ENCODE peak calls at places on chromosomes 3 and 15, in ten cellular contexts. L is GM23248, N is HCT116, T is trophoblast cell, W is fibroblast of lung, C is mesenchymal stem cell, P is endothelial cell of umbilical vein, I is H1, O is K562, Q is IMR-90. K is an unnamed sample. For H3K4me1, the result is how much of the 10 kb centered on the place peaks cover.

GRCh38 chr15:101427606-101428487 is 61.7 kb downstream of the PCSK6 start:
- DNase-seq in C (no peak), O (no peak), Q (no peak), T (no peak), L (no peak), P (no peak), W (no peak), I (peak), N (no peak), K (no peak)

GRCh38 chr3:153624310-153625030 is 462.4 kb downstream of the RAP2B start:
- DNase-seq in P (peak), T (no peak), Q (no peak), N (no peak), W (no peak), I (no peak), L (no peak), O (no peak), C (no peak), K (no peak)

GRCh38 chr3:94082412-94082937 is 19.6 kb downstream of the NSUN3 start:
- DNase-seq in I (no peak), O (no peak), T (no peak), P (no peak), C (no peak), Q (no peak), W (peak), N (no peak), L (no peak), K (peak)

GRCh38 chr15:40308844-40309189 is 1.1 kb upstream of the PLCB2 start:
- DNase-seq in T (no peak), Q (no peak), P (no peak), N (no peak), W (no peak), O (peak), L (no peak), I (no peak), C (no peak), K (no peak)

GRCh38 chr3:72306800-72307341 is 521.9 kb upstream of the PROK2 start:
- DNase-seq in C (peak), I (no peak), O (no peak), L (no peak), W (peak), P (peak), T (no peak), N (no peak), Q (peak), K (no peak)

GRCh38 chr3:171190668-171191067 is 164.1 kb upstream of the SLC2A2 start:
- DNase-seq in O (no peak), Q (peak), C (no peak), W (peak), I (no peak), P (peak), N (no peak), T (no peak), L (peak), K (peak)

GRCh38 chr15:87604857-87605446 is 651.6 kb downstream of the NTRK3 start:
- DNase-seq in N (no peak), P (no peak), W (no peak), I (no peak), C (no peak), T (no peak), L (peak), O (peak), Q (no peak), K (no peak)

GRCh38 chr3:61371123-61371522 is 119.9 kb upstream of the FHIT start:
- DNase-seq in T (no peak), L (no peak), I (peak), P (peak), C (peak), Q (no peak), O (peak), W (peak), N (peak), K (no peak)

GRCh38 chr15:64775551-64776401 is at the start of gene RBPMS2:
- DNase-seq in P (no peak), N (no peak), O (peak), C (peak), Q (peak), T (no peak), I (peak), W (peak), L (peak), K (no peak)

GRCh38 chr3:179898024-179898423 is 138.7 kb downstream of the PEX5L start:
- DNase-seq in C (peak), T (peak), N (peak), W (peak), Q (peak), I (no peak), O (peak), L (peak), P (peak), K (peak)

GRCh38 chr15:85750319-85750806 is 44.4 kb downstream of the KLHL25 start:
- DNase-seq in P (no peak), W (peak), O (no peak), L (peak), T (no peak), I (no peak), Q (peak), N (no peak), C (no peak), K (peak)

GRCh38 chr15:29873264-29873663 is 51.0 kb upstream of the TJP1 start:
- DNase-seq in C (no peak), P (no peak), W (no peak), N (no peak), T (no peak), O (no peak), L (peak), Q (peak), I (no peak), K (no peak)

GRCh38 chr3:37862712-37863551 is 1.3 kb downstream of the CTDSPL start:
- DNase-seq in Q (peak), T (no peak), W (peak), C (peak), O (no peak), P (peak), L (peak), N (no peak), I (peak), K (peak)

GRCh38 chr3:190224466-190225185 is 97.6 kb downstream of the CLDN1 start:
- DNase-seq in I (no peak), T (no peak), L (no peak), W (peak), C (no peak), N (no peak), P (no peak), O (no peak), Q (no peak), K (peak)

GRCh38 chr3:66991478-66991877 is 6.6 kb upstream of the KBTBD8 start:
- DNase-seq in Q (peak), T (peak), O (peak), L (peak), W (peak), C (peak), P (peak), I (no peak), N (no peak), K (peak)

GRCh38 chr3:152438181-152438580 is 169.5 kb downstream of the MBNL1 start:
- DNase-seq in C (no peak), O (no peak), P (no peak), N (no peak), T (no peak), W (no peak), Q (no peak), L (no peak), I (no peak), K (no peak)

GRCh38 chr3:152434142-152434541 is 165.4 kb downstream of the MBNL1 start:
- DNase-seq in C (no peak), Q (no peak), I (no peak), O (no peak), L (no peak), P (no peak), T (no peak), W (no peak), N (no peak), K (no peak)

GRCh38 chr3:152438706-152439105 is 170.0 kb downstream of the MBNL1 start:
- DNase-seq in O (no peak), Q (no peak), P (no peak), T (no peak), C (no peak), N (no peak), L (no peak), I (no peak), W (no peak), K (no peak)

DNA sequence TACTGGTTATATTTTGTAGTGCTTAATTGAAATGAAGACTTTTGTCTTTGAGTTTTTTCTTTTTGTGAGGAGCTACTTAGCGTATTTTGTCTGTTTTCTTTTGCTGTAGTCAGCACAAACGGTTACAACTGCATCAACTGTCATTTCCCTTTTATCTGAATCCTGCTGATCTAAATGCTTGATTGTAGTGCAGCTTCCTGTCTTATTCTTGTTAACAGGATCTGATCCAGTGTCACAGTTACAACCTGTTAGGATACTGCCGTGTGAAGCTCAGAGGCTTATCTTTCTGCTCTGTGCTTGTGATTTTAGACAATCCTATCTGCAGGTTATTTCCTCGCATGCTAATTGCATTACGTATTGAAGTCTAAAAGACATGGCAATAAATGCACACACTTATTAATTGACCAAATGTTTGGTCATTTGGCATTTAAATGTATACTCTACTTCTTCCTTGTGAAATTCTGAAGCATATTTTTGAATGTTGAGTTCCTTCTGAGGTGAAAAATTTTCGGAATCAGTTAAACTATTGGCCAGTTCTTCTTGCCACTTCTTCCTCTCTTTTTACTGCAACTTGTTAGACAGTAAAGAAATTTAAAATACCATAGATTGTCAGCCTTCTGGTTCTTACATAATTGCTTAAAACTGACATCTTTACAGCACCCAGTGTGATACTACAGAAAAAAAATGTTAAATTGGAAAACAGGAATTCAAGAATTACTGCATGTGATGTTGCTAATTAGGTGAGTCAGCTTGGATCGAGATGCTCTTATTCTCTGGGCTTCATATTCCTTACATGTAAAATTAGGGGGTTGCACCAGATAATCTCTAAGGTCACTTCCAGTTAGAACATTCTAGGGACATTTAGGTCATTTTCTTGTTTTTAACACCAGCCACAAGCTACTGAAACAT is 168.2 kb downstream of the MBNL1 start:
- DNase-seq in N (no peak), O (no peak), W (no peak), L (peak), Q (no peak), P (peak), C (no peak), T (no peak), I (no peak), K (no peak)
- H3K4me1 ChIP-seq in N (under half), O (under half), W (under half), L (under half), Q (under half), P (under half), C (under half), T (under half), I (under half), K (under half)

GRCh38 chr3:124559650-124560405 is 170.4 kb upstream of the UMPS start:
- DNase-seq in N (peak), I (peak), W (peak), C (peak), Q (peak), T (peak), L (peak), O (peak), P (peak), K (peak)
- H2AFZ ChIP-seq in N (peak), I (no peak), W (no peak), C (no peak), Q (peak), T (no peak), L (no peak), O (no peak), P (no peak), K (no peak)

DNA sequence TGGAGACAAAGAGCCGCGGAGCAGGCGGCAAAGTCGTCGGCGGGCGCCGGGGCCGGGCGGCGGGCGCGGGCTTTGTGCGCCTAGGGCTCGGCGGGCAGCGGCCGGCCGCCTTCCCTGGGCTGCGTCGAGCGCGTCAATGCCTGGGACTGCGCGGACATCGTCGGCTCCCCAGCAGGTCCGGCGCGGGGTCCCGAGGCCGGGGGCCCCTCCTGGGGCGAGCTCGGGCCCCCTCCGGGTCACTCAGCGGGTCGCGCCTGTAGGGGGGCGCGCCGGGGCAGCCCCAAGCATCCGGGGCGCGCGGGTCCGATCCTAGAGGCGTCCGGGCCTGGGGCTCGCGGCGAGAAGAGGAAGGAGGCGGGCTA is 761 bp downstream of the TLE3 start:
- DNase-seq in T (no peak), Q (no peak), I (no peak), W (peak), C (no peak), P (no peak), N (no peak), L (peak), O (no peak), K (no peak)
- H3K4me1 ChIP-seq in T (under half), Q (under half), I (under half), W (under half), C (under half), P (half or more), N (under half), L (under half), O (half or more), K (under half)

GRCh38 chr3:64387688-64388087 is 162.4 kb upstream of the PRICKLE2 start:
- DNase-seq in L (no peak), T (no peak), Q (no peak), W (no peak), P (no peak), I (no peak), C (no peak), N (no peak), O (no peak), K (no peak)
- H2AFZ ChIP-seq in L (no peak), T (no peak), Q (no peak), W (no peak), P (no peak), I (no peak), C (no peak), N (no peak), O (no peak), K (no peak)

GRCh38 chr3:54538346-54538745 is 389.5 kb downstream of the LRTM1 start:
- DNase-seq in O (no peak), W (no peak), Q (no peak), N (no peak), L (no peak), P (no peak), I (peak), T (no peak), C (no peak), K (no peak)
- H3K4me1 ChIP-seq in O (under half), W (under half), Q (under half), N (under half), L (under half), P (under half), I (under half), T (under half), C (under half), K (under half)

K was measured in astrocyte.